ENCODE peak calls at places on chromosome 14, in seven cellular contexts. R is mammary epithelial cell, L is esophagus squamous epithelium, W is lower leg skin, O is astrocyte of the spinal cord, E is cardiac fibroblast, G is AG10803. X is an unnamed sample.

GRCh38 chr14:73452341-73453191 is 5.8 kb downstream of the NUMB start:
- DNase-seq in E (peak), R (peak), G (peak), W (no peak), O (peak), L (no peak), X (peak)

GRCh38 chr14:79201545-79202247 is 1009.6 kb downstream of the DIO2 start:
- DNase-seq in O (no peak), E (no peak), L (no peak), R (no peak), G (no peak), W (no peak), X (no peak)

GRCh38 chr14:20662968-20663731 is 21.2 kb upstream of the RNASE4 start:
- DNase-seq in R (peak), W (peak), O (peak), E (peak), L (peak), G (peak), X (peak)

GRCh38 chr14:34365309-34365915 is 96.6 kb downstream of the SPTSSA start:
- DNase-seq in W (no peak), L (no peak), O (peak), G (no peak), R (no peak), E (peak), X (no peak)

GRCh38 chr14:102594514-102595175 is 2.2 kb downstream of the RCOR1 start:
- DNase-seq in R (peak), G (peak), E (peak), L (no peak), O (peak), W (peak), X (peak)

GRCh38 chr14:81400202-81400678 is at the start of gene STON2:
- DNase-seq in E (peak), L (no peak), W (peak), O (peak), G (peak), R (peak), X (peak)

GRCh38 chr14:57526942-57527341 is 33.3 kb upstream of the CCDC198 start:
- DNase-seq in O (no peak), R (no peak), G (no peak), L (no peak), W (no peak), E (no peak), X (no peak)

GRCh38 chr14:103103461-103104388 is 9.2 kb downstream of the EXOC3L4 start:
- DNase-seq in W (no peak), G (peak), R (peak), O (no peak), L (no peak), E (peak), X (peak)

GRCh38 chr14:50823763-50824636 is 7.0 kb downstream of the NIN start:
- DNase-seq in R (no peak), W (no peak), L (no peak), E (no peak), G (no peak), O (no peak), X (peak)

GRCh38 chr14:92108345-92109254 is 2.2 kb upstream of the ATXN3 start:
- DNase-seq in W (no peak), L (no peak), E (no peak), O (no peak), G (no peak), R (no peak), X (no peak)

GRCh38 chr14:55451398-55451797 is 11.0 kb upstream of the TBPL2 start:
- DNase-seq in G (peak), O (peak), W (no peak), L (no peak), R (no peak), E (peak), X (peak)
- TF ChIP-seq CTCF in G (no peak), O (no peak), W (no peak), L (no peak), R (no peak), E (no peak), X (no peak)

DNA sequence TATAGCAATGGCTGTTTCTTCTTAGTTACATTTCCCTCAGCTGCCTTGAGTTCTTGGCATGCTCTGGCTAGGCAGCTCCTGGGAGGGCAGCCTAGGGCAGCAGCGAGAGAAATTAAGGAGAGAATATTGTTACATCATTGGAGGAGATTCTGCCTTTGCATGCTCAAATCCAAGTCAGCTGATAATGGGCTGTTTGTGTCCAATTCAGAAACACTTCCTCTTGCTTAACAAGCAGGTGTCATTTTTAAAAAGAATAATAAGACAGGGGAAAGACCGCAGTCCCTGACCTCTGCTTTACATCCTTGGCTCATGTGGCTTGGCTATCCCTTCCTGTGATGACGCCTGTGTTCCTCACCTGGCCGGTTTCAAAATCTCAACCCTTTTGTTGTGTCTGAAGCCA is 76.9 kb downstream of the ESR2 start:
- DNase-seq in O (no peak), R (no peak), G (no peak), E (no peak), W (no peak), L (no peak), X (peak)
- H3K4me3 ChIP-seq in O (no peak), R (no peak), G (no peak), E (no peak), W (no peak), L (no peak), X (no peak)

GRCh38 chr14:98945611-98946570 is 326.1 kb downstream of the BCL11B start:
- DNase-seq in G (no peak), O (no peak), E (no peak), L (no peak), R (no peak), W (peak), X (no peak)
- TF ChIP-seq CTCF in G (no peak), O (no peak), E (no peak), L (no peak), R (no peak), W (no peak), X (no peak)

DNA sequence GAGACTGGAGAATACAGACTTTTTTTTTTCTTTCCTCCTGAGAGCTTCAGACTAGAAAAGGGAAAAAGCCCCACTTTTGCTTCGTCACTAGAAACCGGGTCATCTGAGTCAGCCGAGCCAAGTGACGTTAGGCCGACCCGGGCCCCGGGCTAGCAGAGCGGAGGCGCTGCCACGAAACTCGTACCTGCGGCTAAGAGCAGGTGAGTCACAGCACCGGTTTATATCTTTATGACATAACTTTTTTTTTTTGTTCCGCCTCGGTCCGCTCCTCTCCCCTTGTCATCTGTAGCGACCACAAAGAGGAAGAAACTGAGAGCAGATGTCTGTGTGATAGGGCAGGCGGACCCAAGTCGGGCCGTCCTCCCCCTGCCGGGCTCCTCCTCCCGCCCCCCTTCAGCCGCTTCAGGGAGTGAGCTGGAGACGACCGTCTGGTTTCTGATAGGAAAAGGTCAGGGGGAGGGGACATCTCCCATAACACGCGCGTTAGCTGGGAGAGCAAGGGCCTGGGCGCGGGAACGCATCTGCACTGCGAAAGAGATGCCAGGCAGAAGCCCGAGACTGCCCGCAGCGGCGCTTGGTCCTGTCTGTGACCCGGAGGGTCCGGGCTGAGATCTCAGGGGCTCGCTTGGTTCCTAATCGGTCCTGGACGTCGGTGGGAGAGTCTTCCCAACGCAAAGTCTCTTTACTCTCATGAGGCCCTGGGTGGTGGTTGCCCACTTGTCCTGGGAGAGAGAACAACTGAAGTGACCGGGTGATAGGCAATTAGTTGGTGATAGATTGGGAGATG is 573 bp downstream of the TTC6 start:
- DNase-seq in L (no peak), G (no peak), W (no peak), E (no peak), R (peak), O (no peak), X (peak)
- H3K4me3 ChIP-seq in L (peak), G (peak), W (no peak), E (no peak), R (peak), O (peak), X (peak)

DNA sequence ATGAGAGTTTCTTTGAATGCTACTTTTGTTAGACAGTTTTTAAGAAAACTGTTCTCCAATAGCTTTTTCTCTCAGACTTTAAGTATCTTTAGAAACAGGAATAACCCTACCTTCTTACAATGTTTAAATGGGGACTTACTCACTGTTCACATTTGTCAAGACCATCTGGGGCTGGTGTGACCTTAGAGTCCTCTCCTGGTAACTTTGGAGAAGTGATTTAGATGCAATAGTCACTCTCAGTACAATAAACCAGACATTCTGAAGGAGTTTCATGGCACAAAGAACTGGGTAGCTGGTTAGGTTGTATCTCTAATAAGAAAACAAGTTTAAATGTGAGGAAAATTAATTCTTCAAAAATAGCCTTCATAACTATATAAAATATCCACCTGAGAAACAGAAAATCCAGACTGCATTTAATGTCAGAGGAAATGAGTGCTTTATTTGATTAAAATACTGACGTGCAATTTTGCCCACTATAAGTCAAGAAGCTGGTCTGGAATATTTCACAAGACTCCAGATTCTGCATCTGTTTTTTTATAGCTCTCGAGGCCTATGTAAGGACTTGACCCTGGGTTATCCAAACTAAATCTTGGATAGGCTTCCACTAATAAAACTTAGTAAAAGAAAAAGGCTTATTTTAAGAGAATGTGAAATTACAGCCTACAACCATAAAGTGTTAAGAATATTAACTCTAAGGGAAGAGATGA is 108.7 kb downstream of the PTGER2 start:
- DNase-seq in G (no peak), W (no peak), R (no peak), E (peak), L (no peak), O (no peak), X (no peak)
- TF ChIP-seq CTCF in G (no peak), W (no peak), R (no peak), E (no peak), L (no peak), O (no peak), X (no peak)

GRCh38 chr14:95250936-95251335 is 68.8 kb downstream of the CLMN start:
- DNase-seq in G (no peak), O (no peak), E (no peak), L (no peak), R (no peak), W (peak), X (no peak)
- H3K4me3 ChIP-seq in G (no peak), O (no peak), E (no peak), L (no peak), R (no peak), W (no peak), X (no peak)

X was measured in bronchial epithelial cell.